ENCODE peak calls at places on chromosomes 7 and 10, in six cellular contexts. A, F, H, E, Q and T are unnamed samples. For H3K4me1 and H3K36me3, the result is how much of the 10 kb centered on the place peaks cover.

GRCh38 chr7:66167773-66168367 is 37.3 kb upstream of the TPST1 start:
- DNase-seq in A (no peak), F (peak), H (peak), E (no peak), Q (no peak), T (peak)

GRCh38 chr7:33965116-33965827 is 59.9 kb downstream of the BMPER start:
- DNase-seq in A (no peak), F (peak), H (peak), E (no peak), Q (no peak), T (no peak)

GRCh38 chr7:87599336-87599735 is 1.3 kb downstream of the ABCB1 start:
- DNase-seq in A (no peak), F (no peak), H (peak), E (peak), Q (no peak), T (no peak)

GRCh38 chr10:110491346-110491745 is 6.4 kb upstream of the DUSP5 start:
- DNase-seq in A (no peak), F (no peak), H (no peak), E (no peak), Q (no peak), T (no peak)

GRCh38 chr7:57769958-57770357 is 320.0 kb downstream of the ZNF716 start:
- DNase-seq in A (no peak), F (no peak), H (no peak), E (no peak), Q (no peak), T (no peak)

GRCh38 chr10:92593553-92594046 is 670 bp downstream of the KIF11 start:
- DNase-seq in A (no peak), F (no peak), H (no peak), E (no peak), Q (no peak), T (peak)

GRCh38 chr7:36300696-36301350 is 88.8 kb upstream of the ANLN start:
- DNase-seq in A (no peak), F (no peak), H (no peak), E (no peak), Q (no peak), T (no peak)

GRCh38 chr7:50627824-50628361 is 62.7 kb upstream of the DDC start:
- DNase-seq in A (no peak), F (no peak), H (no peak), E (no peak), Q (no peak), T (no peak)

GRCh38 chr7:2863461-2864066 is 19.5 kb upstream of the GNA12 start:
- DNase-seq in A (no peak), F (peak), H (peak), E (peak), Q (peak), T (peak)

GRCh38 chr7:71251706-71252105 is 119.8 kb downstream of the GALNT17 start:
- DNase-seq in A (no peak), F (no peak), H (no peak), E (no peak), Q (no peak), T (no peak)

GRCh38 chr10:110918269-110918632 is 729 bp downstream of the BBIP1 start:
- DNase-seq in A (no peak), F (peak), H (peak), E (peak), Q (peak), T (no peak)

GRCh38 chr7:80724249-80724871 is 85.9 kb downstream of the CD36 start:
- DNase-seq in A (no peak), F (peak), H (peak), E (no peak), Q (peak), T (no peak)

GRCh38 chr7:64320547-64321495 is 7.1 kb downstream of the ZNF736 start:
- DNase-seq in A (no peak), F (no peak), H (no peak), E (no peak), Q (no peak), T (no peak)

GRCh38 chr7:157846281-157846680 is 509.5 kb downstream of the DNAJB6 start:
- DNase-seq in A (no peak), F (no peak), H (no peak), E (no peak), Q (no peak), T (no peak)

DNA sequence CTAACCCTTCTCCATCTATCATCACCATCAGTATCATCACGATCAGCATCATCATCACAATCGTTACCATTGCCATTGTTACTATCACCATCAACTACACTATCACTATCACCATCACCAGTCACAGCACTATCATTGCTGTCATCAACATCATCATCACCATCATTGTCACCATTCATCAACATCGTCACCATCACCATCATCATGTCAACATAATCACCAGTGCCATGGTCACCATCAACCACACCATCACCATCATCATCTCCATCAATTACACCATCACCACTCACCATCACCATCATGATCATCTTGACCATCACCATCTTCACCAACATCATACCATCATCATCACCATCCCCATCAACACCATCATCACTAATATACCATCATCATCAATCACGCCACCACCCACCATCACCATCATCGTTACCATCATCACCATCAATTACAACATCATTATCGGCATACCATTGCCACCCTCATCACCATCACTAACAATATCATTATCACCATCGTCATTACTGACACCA is 66.5 kb downstream of the TNS3 start:
- DNase-seq in A (no peak), F (no peak), H (no peak), E (no peak), Q (no peak), T (no peak)
- H3K4me1 ChIP-seq in A (under half), F (under half), H (under half), E (under half), Q (under half), T (under half)

DNA sequence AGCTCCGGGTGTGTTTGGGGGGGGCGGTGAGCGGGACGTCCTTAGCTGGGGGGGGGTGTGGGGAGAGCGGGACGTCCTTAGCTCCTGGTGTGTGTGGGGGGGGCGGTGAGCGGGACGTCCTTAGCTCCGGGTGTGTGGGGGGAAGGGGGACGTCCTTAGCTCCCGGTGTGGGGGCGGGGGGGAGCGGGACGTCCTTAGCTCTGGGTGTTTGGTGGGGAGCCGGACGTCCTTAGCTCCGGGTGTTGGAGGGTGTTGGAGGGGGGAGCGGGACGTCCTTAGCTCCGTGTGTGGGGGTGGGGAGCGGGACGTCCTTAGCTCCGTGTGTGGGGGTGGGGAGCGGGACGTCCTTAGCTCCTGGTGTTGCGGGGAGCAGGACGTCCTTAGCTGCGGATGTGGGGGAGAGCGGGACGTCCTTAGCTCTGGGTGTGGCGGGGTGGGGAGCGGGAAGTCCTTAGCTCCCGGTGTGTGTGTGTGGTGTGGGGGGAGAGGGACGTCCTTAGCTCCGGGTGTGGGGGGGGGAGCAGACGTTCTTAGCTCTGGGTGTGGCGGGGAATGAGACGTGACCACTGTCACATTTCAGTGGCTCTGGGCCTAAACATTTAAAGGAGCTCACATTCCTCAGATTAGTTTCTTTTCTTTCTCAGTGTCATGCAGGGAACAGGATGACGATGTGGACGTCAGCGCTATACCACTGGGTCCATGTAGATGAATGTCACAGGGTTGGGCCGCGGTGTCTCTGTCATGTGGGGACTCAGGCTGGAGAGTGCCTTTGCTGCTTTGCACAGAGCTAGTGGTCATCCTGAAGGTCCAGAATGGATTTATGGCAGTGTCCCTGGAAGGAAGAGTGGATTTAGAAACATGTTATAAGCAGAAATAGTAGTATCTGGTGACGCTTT is 7.5 kb downstream of the DYNC2I1 start:
- DNase-seq in A (no peak), F (peak), H (peak), E (peak), Q (peak), T (peak)
- H3K9ac ChIP-seq in A (peak), F (peak), H (peak), E (peak), Q (peak), T (peak)

DNA sequence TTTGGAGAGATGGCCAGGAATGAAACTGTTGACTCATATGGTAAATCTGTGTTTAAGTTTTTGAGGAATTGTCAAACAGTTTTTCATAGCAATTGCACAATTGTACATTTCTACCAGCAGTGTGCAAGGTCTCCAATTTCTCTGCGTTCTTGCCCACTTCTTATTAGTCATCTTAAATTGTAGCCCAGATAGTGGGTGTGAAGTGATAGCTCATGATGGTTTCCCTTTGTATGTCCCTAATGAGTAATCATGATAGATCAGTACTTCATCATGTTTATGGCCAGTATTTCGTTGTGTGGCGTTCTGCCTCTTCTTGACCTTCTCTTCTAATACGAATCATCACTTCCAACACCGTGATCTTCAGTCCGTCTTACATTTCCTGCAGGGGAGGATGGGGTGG is 136.3 kb downstream of the DOCK1 start:
- DNase-seq in A (no peak), F (peak), H (peak), E (peak), Q (no peak), T (peak)
- H3K36me3 ChIP-seq in A (half or more), F (under half), H (half or more), E (under half), Q (under half), T (under half)

GRCh38 chr7:116799912-116800311 is 62.5 kb upstream of the CAPZA2 start:
- DNase-seq in A (no peak), F (no peak), H (no peak), E (no peak), Q (no peak), T (no peak)

GRCh38 chr7:116802144-116802747 is 60.1 kb upstream of the CAPZA2 start:
- DNase-seq in A (peak), F (peak), H (no peak), E (no peak), Q (no peak), T (no peak)

GRCh38 chr7:116800594-116800993 is 61.8 kb upstream of the CAPZA2 start:
- DNase-seq in A (no peak), F (no peak), H (no peak), E (no peak), Q (no peak), T (peak)

GRCh38 chr7:116802784-116803183 is 59.6 kb upstream of the CAPZA2 start:
- DNase-seq in A (peak), F (peak), H (peak), E (peak), Q (peak), T (peak)

DNA sequence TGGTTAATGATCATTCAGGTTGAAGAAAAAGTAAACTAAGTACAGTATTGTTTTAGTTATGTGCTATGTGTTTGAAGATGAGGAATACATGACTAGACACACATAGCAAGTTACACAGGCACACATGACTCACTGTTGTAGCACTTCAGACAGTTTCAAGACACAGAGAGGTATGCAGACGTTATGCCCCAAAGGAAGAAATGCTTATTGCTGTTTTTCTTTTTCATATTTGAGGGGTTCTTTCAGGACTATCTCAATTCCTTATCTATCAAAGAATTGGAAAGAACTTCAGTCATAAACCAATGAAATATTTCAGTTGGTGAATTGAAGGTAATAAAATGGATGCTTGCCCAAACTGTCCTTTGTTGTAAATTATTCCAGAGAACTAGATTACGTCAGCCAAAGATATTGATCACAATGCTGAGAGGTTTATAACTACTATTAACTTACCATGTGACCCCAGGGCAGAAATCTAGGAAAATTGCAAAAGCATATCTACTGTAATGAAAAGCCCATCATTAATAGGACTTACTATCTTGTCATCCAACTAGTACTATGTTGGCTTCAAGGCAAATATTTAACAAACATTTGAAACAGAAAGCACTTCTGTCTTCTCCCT is 61.2 kb upstream of the CAPZA2 start:
- DNase-seq in A (no peak), F (peak), H (peak), E (no peak), Q (no peak), T (peak)
- H3K4me1 ChIP-seq in A (under half), F (under half), H (under half), E (under half), Q (under half), T (under half)

GRCh38 chr10:78909268-78909667 is 159.5 kb upstream of the ZMIZ1 start:
- DNase-seq in A (no peak), F (no peak), H (no peak), E (no peak), Q (no peak), T (no peak)
- H3K9ac ChIP-seq in A (no peak), F (no peak), H (no peak), E (no peak), Q (no peak), T (no peak)

GRCh38 chr7:149004405-149005370 is 23.6 kb downstream of the PDIA4 start:
- DNase-seq in A (no peak), F (no peak), H (no peak), E (no peak), Q (no peak), T (no peak)

GRCh38 chr7:149001427-149002068 is 26.8 kb downstream of the PDIA4 start:
- DNase-seq in A (no peak), F (no peak), H (no peak), E (no peak), Q (no peak), T (no peak)

GRCh38 chr7:149002604-149003003 is 25.7 kb downstream of the PDIA4 start:
- DNase-seq in A (no peak), F (no peak), H (no peak), E (no peak), Q (no peak), T (no peak)

GRCh38 chr7:149003560-149004305 is 24.6 kb downstream of the PDIA4 start:
- DNase-seq in A (no peak), F (no peak), H (no peak), E (no peak), Q (no peak), T (no peak)

DNA sequence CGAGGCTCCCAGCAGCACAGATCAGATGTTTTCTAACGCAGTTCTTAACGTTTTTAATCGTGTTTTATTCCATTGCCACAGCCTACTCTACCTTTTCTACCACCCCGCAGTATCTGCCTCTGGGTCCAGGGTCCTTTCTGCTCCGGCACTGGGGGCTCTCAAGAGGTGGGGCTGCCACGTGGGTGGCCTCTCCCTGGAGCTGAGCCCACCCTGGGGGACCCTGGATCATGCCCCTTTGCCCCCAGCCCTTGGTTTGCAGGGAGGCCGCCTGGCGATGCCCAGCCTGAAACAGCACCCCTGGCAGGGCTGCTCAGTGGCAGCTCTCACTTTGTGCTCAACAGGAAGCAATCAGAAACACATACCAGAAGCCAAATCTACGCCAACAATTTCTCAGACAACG is 25.3 kb downstream of the PDIA4 start:
- DNase-seq in A (no peak), F (no peak), H (no peak), E (no peak), Q (no peak), T (no peak)
- H3K36me3 ChIP-seq in A (half or more), F (under half), H (under half), E (under half), Q (under half), T (under half)

GRCh38 chr10:69346776-69347175 is 68.5 kb downstream of the HK1 start:
- DNase-seq in A (no peak), F (no peak), H (no peak), E (no peak), Q (no peak), T (no peak)
- H3K4me1 ChIP-seq in A (under half), F (under half), H (under half), E (under half), Q (under half), T (under half)

GRCh38 chr10:30285970-30286369 is 63.1 kb downstream of the MTPAP start:
- DNase-seq in A (no peak), F (no peak), H (no peak), E (no peak), Q (no peak), T (no peak)
- H3K9ac ChIP-seq in A (no peak), F (no peak), H (no peak), E (no peak), Q (no peak), T (no peak)